ENCODE peak calls at places on chromosomes 4 and X, in five cellular contexts. One of them, this sample, is unnamed.

GRCh38 chr4:186839122-186840037 is 115.7 kb upstream of the FAT1 start:
- DNase-seq in tibial nerve: no peak
- DNase-seq in posterior vena cava: no peak
- DNase-seq in stimulated activated CD4-positive, alpha-beta T cell treated with anti-CD3 and anti-CD28 coated beads, TNF-alpha, amount 100 ng/mL, for 1 hour: no peak
- DNase-seq in NCI-H187: no peak
- DNase-seq in this sample: no peak

GRCh38 chr4:54041100-54041499 is 23.3 kb downstream of the CHIC2 start:
- DNase-seq in posterior vena cava: no peak
- DNase-seq in NCI-H187: no peak
- DNase-seq in stimulated activated CD4-positive, alpha-beta T cell treated with anti-CD3 and anti-CD28 coated beads, TNF-alpha, amount 100 ng/mL, for 1 hour: no peak
- DNase-seq in tibial nerve: no peak
- DNase-seq in this sample: no peak

GRCh38 chr4:6956434-6957147 is 47.0 kb downstream of the TBC1D14 start:
- DNase-seq in NCI-H187: no peak
- DNase-seq in stimulated activated CD4-positive, alpha-beta T cell treated with anti-CD3 and anti-CD28 coated beads, TNF-alpha, amount 100 ng/mL, for 1 hour: no peak
- DNase-seq in tibial nerve: no peak
- DNase-seq in posterior vena cava: no peak
- DNase-seq in this sample: no peak

GRCh38 chr4:38921151-38921550 is 53.5 kb downstream of the FAM114A1 start:
- DNase-seq in posterior vena cava: no peak
- DNase-seq in stimulated activated CD4-positive, alpha-beta T cell treated with anti-CD3 and anti-CD28 coated beads, TNF-alpha, amount 100 ng/mL, for 1 hour: no peak
- DNase-seq in NCI-H187: no peak
- DNase-seq in tibial nerve: no peak
- DNase-seq in this sample: no peak

GRCh38 chr4:141329174-141329569 is 108.5 kb downstream of the ZNF330 start:
- DNase-seq in stimulated activated CD4-positive, alpha-beta T cell treated with anti-CD3 and anti-CD28 coated beads, TNF-alpha, amount 100 ng/mL, for 1 hour: no peak
- DNase-seq in NCI-H187: no peak
- DNase-seq in posterior vena cava: no peak
- DNase-seq in tibial nerve: no peak
- DNase-seq in this sample: no peak

GRCh38 chrX:119240356-119240755 is 4.3 kb downstream of the PGRMC1 start:
- DNase-seq in tibial nerve: no peak
- DNase-seq in stimulated activated CD4-positive, alpha-beta T cell treated with anti-CD3 and anti-CD28 coated beads, TNF-alpha, amount 100 ng/mL, for 1 hour: no peak
- DNase-seq in posterior vena cava: no peak
- DNase-seq in NCI-H187: no peak
- DNase-seq in this sample: no peak

GRCh38 chr4:6575503-6576240 is 683 bp downstream of the MAN2B2 start:
- DNase-seq in tibial nerve: no peak
- DNase-seq in stimulated activated CD4-positive, alpha-beta T cell treated with anti-CD3 and anti-CD28 coated beads, TNF-alpha, amount 100 ng/mL, for 1 hour: no peak
- DNase-seq in posterior vena cava: no peak
- DNase-seq in NCI-H187: no peak
- DNase-seq in this sample: no peak

GRCh38 chrX:120791013-120791643 is 84.5 kb downstream of the CT47B1 start:
- DNase-seq in stimulated activated CD4-positive, alpha-beta T cell treated with anti-CD3 and anti-CD28 coated beads, TNF-alpha, amount 100 ng/mL, for 1 hour: no peak
- DNase-seq in NCI-H187: no peak
- DNase-seq in tibial nerve: peak
- DNase-seq in posterior vena cava: peak
- DNase-seq in this sample: no peak

GRCh38 chr4:90727938-90728337 is 600.7 kb downstream of the CCSER1 start:
- DNase-seq in stimulated activated CD4-positive, alpha-beta T cell treated with anti-CD3 and anti-CD28 coated beads, TNF-alpha, amount 100 ng/mL, for 1 hour: no peak
- DNase-seq in tibial nerve: no peak
- DNase-seq in NCI-H187: no peak
- DNase-seq in posterior vena cava: no peak
- DNase-seq in this sample: no peak

GRCh38 chr4:121199742-121200561 is 35.8 kb upstream of the TNIP3 start:
- DNase-seq in posterior vena cava: no peak
- DNase-seq in NCI-H187: no peak
- DNase-seq in stimulated activated CD4-positive, alpha-beta T cell treated with anti-CD3 and anti-CD28 coated beads, TNF-alpha, amount 100 ng/mL, for 1 hour: no peak
- DNase-seq in tibial nerve: no peak
- DNase-seq in this sample: no peak

GRCh38 chrX:106752101-106752678 is 25.7 kb downstream of the RNF128 start:
- DNase-seq in tibial nerve: no peak
- DNase-seq in NCI-H187: no peak
- DNase-seq in posterior vena cava: no peak
- DNase-seq in stimulated activated CD4-positive, alpha-beta T cell treated with anti-CD3 and anti-CD28 coated beads, TNF-alpha, amount 100 ng/mL, for 1 hour: no peak
- DNase-seq in this sample: no peak

GRCh38 chr4:7233006-7233580 is 40.8 kb downstream of the SORCS2 start:
- DNase-seq in NCI-H187: no peak
- DNase-seq in posterior vena cava: no peak
- DNase-seq in tibial nerve: no peak
- DNase-seq in stimulated activated CD4-positive, alpha-beta T cell treated with anti-CD3 and anti-CD28 coated beads, TNF-alpha, amount 100 ng/mL, for 1 hour: no peak
- DNase-seq in this sample: peak

GRCh38 chrX:111124418-111124817 is 28.4 kb downstream of the PAK3 start:
- DNase-seq in NCI-H187: no peak
- DNase-seq in stimulated activated CD4-positive, alpha-beta T cell treated with anti-CD3 and anti-CD28 coated beads, TNF-alpha, amount 100 ng/mL, for 1 hour: no peak
- DNase-seq in tibial nerve: no peak
- DNase-seq in posterior vena cava: no peak
- DNase-seq in this sample: no peak

GRCh38 chr4:64001229-64001898 is 407.9 kb downstream of the TECRL start:
- DNase-seq in stimulated activated CD4-positive, alpha-beta T cell treated with anti-CD3 and anti-CD28 coated beads, TNF-alpha, amount 100 ng/mL, for 1 hour: no peak
- DNase-seq in tibial nerve: no peak
- DNase-seq in NCI-H187: no peak
- DNase-seq in posterior vena cava: no peak
- DNase-seq in this sample: no peak

GRCh38 chr4:33411182-33411581 is 2691.0 kb downstream of the PCDH7 start:
- DNase-seq in stimulated activated CD4-positive, alpha-beta T cell treated with anti-CD3 and anti-CD28 coated beads, TNF-alpha, amount 100 ng/mL, for 1 hour: no peak
- DNase-seq in NCI-H187: no peak
- DNase-seq in tibial nerve: no peak
- DNase-seq in posterior vena cava: no peak
- DNase-seq in this sample: no peak

GRCh38 chrX:71992711-71993110 is 82.1 kb downstream of the NHSL2 start:
- DNase-seq in posterior vena cava: no peak
- DNase-seq in stimulated activated CD4-positive, alpha-beta T cell treated with anti-CD3 and anti-CD28 coated beads, TNF-alpha, amount 100 ng/mL, for 1 hour: no peak
- DNase-seq in NCI-H187: no peak
- DNase-seq in tibial nerve: no peak
- DNase-seq in this sample: peak

GRCh38 chr4:95213361-95213760 is 335.4 kb downstream of the UNC5C start:
- DNase-seq in stimulated activated CD4-positive, alpha-beta T cell treated with anti-CD3 and anti-CD28 coated beads, TNF-alpha, amount 100 ng/mL, for 1 hour: no peak
- DNase-seq in posterior vena cava: no peak
- DNase-seq in NCI-H187: no peak
- DNase-seq in tibial nerve: no peak
- DNase-seq in this sample: no peak

GRCh38 chrX:75276666-75277065 is 2.8 kb downstream of the UPRT start:
- DNase-seq in stimulated activated CD4-positive, alpha-beta T cell treated with anti-CD3 and anti-CD28 coated beads, TNF-alpha, amount 100 ng/mL, for 1 hour: no peak
- DNase-seq in tibial nerve: no peak
- DNase-seq in NCI-H187: no peak
- DNase-seq in posterior vena cava: no peak
- DNase-seq in this sample: no peak

GRCh38 chr4:165398570-165398969 is 19.8 kb downstream of the CPE start:
- DNase-seq in tibial nerve: no peak
- DNase-seq in posterior vena cava: no peak
- DNase-seq in NCI-H187: peak
- DNase-seq in stimulated activated CD4-positive, alpha-beta T cell treated with anti-CD3 and anti-CD28 coated beads, TNF-alpha, amount 100 ng/mL, for 1 hour: no peak
- DNase-seq in this sample: no peak

GRCh38 chr4:122963222-122963621 is 40.8 kb upstream of the NUDT6 start:
- DNase-seq in posterior vena cava: no peak
- DNase-seq in stimulated activated CD4-positive, alpha-beta T cell treated with anti-CD3 and anti-CD28 coated beads, TNF-alpha, amount 100 ng/mL, for 1 hour: no peak
- DNase-seq in NCI-H187: no peak
- DNase-seq in tibial nerve: no peak
- DNase-seq in this sample: no peak

GRCh38 chr4:185992585-185992984 is 76.4 kb upstream of the TLR3 start:
- DNase-seq in stimulated activated CD4-positive, alpha-beta T cell treated with anti-CD3 and anti-CD28 coated beads, TNF-alpha, amount 100 ng/mL, for 1 hour: no peak
- DNase-seq in posterior vena cava: no peak
- DNase-seq in tibial nerve: no peak
- DNase-seq in NCI-H187: no peak
- DNase-seq in this sample: no peak

GRCh38 chr4:139606600-139607301 is 50.7 kb upstream of the SETD7 start:
- DNase-seq in posterior vena cava: no peak
- DNase-seq in stimulated activated CD4-positive, alpha-beta T cell treated with anti-CD3 and anti-CD28 coated beads, TNF-alpha, amount 100 ng/mL, for 1 hour: no peak
- DNase-seq in tibial nerve: no peak
- DNase-seq in NCI-H187: no peak
- DNase-seq in this sample: no peak

GRCh38 chr4:151226004-151226932 is 50.7 kb upstream of the PRSS48 start:
- DNase-seq in posterior vena cava: no peak
- DNase-seq in tibial nerve: no peak
- DNase-seq in stimulated activated CD4-positive, alpha-beta T cell treated with anti-CD3 and anti-CD28 coated beads, TNF-alpha, amount 100 ng/mL, for 1 hour: no peak
- DNase-seq in NCI-H187: no peak
- DNase-seq in this sample: no peak

GRCh38 chr4:33067221-33067620 is 2347.1 kb downstream of the PCDH7 start:
- DNase-seq in NCI-H187: no peak
- DNase-seq in tibial nerve: no peak
- DNase-seq in stimulated activated CD4-positive, alpha-beta T cell treated with anti-CD3 and anti-CD28 coated beads, TNF-alpha, amount 100 ng/mL, for 1 hour: no peak
- DNase-seq in posterior vena cava: no peak
- DNase-seq in this sample: no peak

GRCh38 chrX:53115550-53115874 is 21.6 kb downstream of the KANTR start:
- DNase-seq in posterior vena cava: no peak
- DNase-seq in NCI-H187: no peak
- DNase-seq in tibial nerve: no peak
- DNase-seq in stimulated activated CD4-positive, alpha-beta T cell treated with anti-CD3 and anti-CD28 coated beads, TNF-alpha, amount 100 ng/mL, for 1 hour: no peak
- DNase-seq in this sample: no peak

GRCh38 chr4:87069037-87069742 is 134.4 kb downstream of the AFF1 start:
- DNase-seq in posterior vena cava: no peak
- DNase-seq in NCI-H187: peak
- DNase-seq in stimulated activated CD4-positive, alpha-beta T cell treated with anti-CD3 and anti-CD28 coated beads, TNF-alpha, amount 100 ng/mL, for 1 hour: no peak
- DNase-seq in tibial nerve: no peak
- DNase-seq in this sample: no peak

GRCh38 chr4:24212642-24213041 is 322.8 kb upstream of the PPARGC1A start:
- DNase-seq in posterior vena cava: no peak
- DNase-seq in tibial nerve: no peak
- DNase-seq in stimulated activated CD4-positive, alpha-beta T cell treated with anti-CD3 and anti-CD28 coated beads, TNF-alpha, amount 100 ng/mL, for 1 hour: no peak
- DNase-seq in NCI-H187: no peak
- DNase-seq in this sample: no peak

GRCh38 chrX:17413228-17413627 is 38.2 kb downstream of the NHS start:
- DNase-seq in posterior vena cava: no peak
- DNase-seq in tibial nerve: no peak
- DNase-seq in stimulated activated CD4-positive, alpha-beta T cell treated with anti-CD3 and anti-CD28 coated beads, TNF-alpha, amount 100 ng/mL, for 1 hour: no peak
- DNase-seq in NCI-H187: no peak
- DNase-seq in this sample: no peak

GRCh38 chr4:168995537-168996295 is 14.3 kb downstream of the CBR4 start:
- DNase-seq in posterior vena cava: no peak
- DNase-seq in tibial nerve: no peak
- DNase-seq in NCI-H187: no peak
- DNase-seq in stimulated activated CD4-positive, alpha-beta T cell treated with anti-CD3 and anti-CD28 coated beads, TNF-alpha, amount 100 ng/mL, for 1 hour: no peak
- DNase-seq in this sample: no peak

GRCh38 chrX:73447311-73447794 is 500 bp downstream of the CDX4 start:
- DNase-seq in posterior vena cava: peak
- DNase-seq in tibial nerve: no peak
- DNase-seq in stimulated activated CD4-positive, alpha-beta T cell treated with anti-CD3 and anti-CD28 coated beads, TNF-alpha, amount 100 ng/mL, for 1 hour: no peak
- DNase-seq in NCI-H187: no peak
- DNase-seq in this sample: no peak

GRCh38 chrX:69203367-69204037 is 38.2 kb upstream of the PJA1 start:
- DNase-seq in NCI-H187: no peak
- DNase-seq in tibial nerve: no peak
- DNase-seq in stimulated activated CD4-positive, alpha-beta T cell treated with anti-CD3 and anti-CD28 coated beads, TNF-alpha, amount 100 ng/mL, for 1 hour: no peak
- DNase-seq in posterior vena cava: no peak
- DNase-seq in this sample: no peak

GRCh38 chrX:133056341-133056740 is 40.6 kb downstream of the USP26 start:
- DNase-seq in tibial nerve: no peak
- DNase-seq in posterior vena cava: no peak
- DNase-seq in NCI-H187: no peak
- DNase-seq in stimulated activated CD4-positive, alpha-beta T cell treated with anti-CD3 and anti-CD28 coated beads, TNF-alpha, amount 100 ng/mL, for 1 hour: no peak
- DNase-seq in this sample: no peak

GRCh38 chrX:68995780-68996551 is 167.1 kb downstream of the EFNB1 start:
- DNase-seq in posterior vena cava: no peak
- DNase-seq in stimulated activated CD4-positive, alpha-beta T cell treated with anti-CD3 and anti-CD28 coated beads, TNF-alpha, amount 100 ng/mL, for 1 hour: no peak
- DNase-seq in tibial nerve: no peak
- DNase-seq in NCI-H187: no peak
- DNase-seq in this sample: no peak

GRCh38 chrX:20211261-20211786 is 55.4 kb downstream of the RPS6KA3 start:
- DNase-seq in posterior vena cava: no peak
- DNase-seq in tibial nerve: no peak
- DNase-seq in NCI-H187: no peak
- DNase-seq in stimulated activated CD4-positive, alpha-beta T cell treated with anti-CD3 and anti-CD28 coated beads, TNF-alpha, amount 100 ng/mL, for 1 hour: no peak
- DNase-seq in this sample: no peak

GRCh38 chr4:38623260-38623659 is 40.7 kb upstream of the KLF3 start:
- DNase-seq in stimulated activated CD4-positive, alpha-beta T cell treated with anti-CD3 and anti-CD28 coated beads, TNF-alpha, amount 100 ng/mL, for 1 hour: no peak
- DNase-seq in NCI-H187: no peak
- DNase-seq in tibial nerve: no peak
- DNase-seq in posterior vena cava: no peak
- DNase-seq in this sample: no peak

GRCh38 chr4:56301181-56302076 is 85.9 kb downstream of the AASDH start:
- DNase-seq in stimulated activated CD4-positive, alpha-beta T cell treated with anti-CD3 and anti-CD28 coated beads, TNF-alpha, amount 100 ng/mL, for 1 hour: peak
- DNase-seq in tibial nerve: peak
- DNase-seq in posterior vena cava: peak
- DNase-seq in NCI-H187: peak
- DNase-seq in this sample: peak

GRCh38 chrX:20433376-20433775 is 166.7 kb upstream of the RPS6KA3 start:
- DNase-seq in tibial nerve: no peak
- DNase-seq in stimulated activated CD4-positive, alpha-beta T cell treated with anti-CD3 and anti-CD28 coated beads, TNF-alpha, amount 100 ng/mL, for 1 hour: no peak
- DNase-seq in posterior vena cava: no peak
- DNase-seq in NCI-H187: no peak
- DNase-seq in this sample: no peak